ENCODE peak calls at places on chromosome 14, in ten cellular contexts. One of them, this sample, is unnamed.

GRCh38 chr14:48693793-48694192 is 892.4 kb downstream of the RPS29 start:
- DNase-seq in activated CD8-positive, alpha-beta T cell treated with anti-CD3 and anti-CD28 coated beads for 36 hours: no peak
- DNase-seq in cardiac fibroblast: no peak
- DNase-seq in choroid plexus epithelial cell: no peak
- DNase-seq in ovary: no peak
- DNase-seq in fibroblast of pulmonary artery: no peak
- DNase-seq in GM12864: no peak
- DNase-seq in kidney epithelial cell: no peak
- DNase-seq in nephron progenitor cell: no peak
- DNase-seq in HCT116: no peak
- DNase-seq in this sample: no peak

GRCh38 chr14:21528381-21529348 is 2.5 kb upstream of the SALL2 start:
- DNase-seq in activated CD8-positive, alpha-beta T cell treated with anti-CD3 and anti-CD28 coated beads for 36 hours: no peak
- DNase-seq in choroid plexus epithelial cell: peak; percentile 73
- DNase-seq in cardiac fibroblast: peak; percentile 71
- DNase-seq in HCT116: no peak
- DNase-seq in kidney epithelial cell: no peak
- DNase-seq in nephron progenitor cell: no peak
- DNase-seq in fibroblast of pulmonary artery: peak; percentile 64
- DNase-seq in ovary: no peak
- DNase-seq in GM12864: no peak
- DNase-seq in this sample: no peak

GRCh38 chr14:105908481-105908911 is 382.1 kb downstream of the TMEM121 start:
- DNase-seq in HCT116: no peak
- DNase-seq in choroid plexus epithelial cell: no peak
- DNase-seq in GM12864: no peak
- DNase-seq in cardiac fibroblast: no peak
- DNase-seq in ovary: no peak
- DNase-seq in nephron progenitor cell: no peak
- DNase-seq in activated CD8-positive, alpha-beta T cell treated with anti-CD3 and anti-CD28 coated beads for 36 hours: peak; percentile 37
- DNase-seq in fibroblast of pulmonary artery: no peak
- DNase-seq in kidney epithelial cell: no peak
- DNase-seq in this sample: peak; percentile 56

GRCh38 chr14:77043984-77044485 is 15.5 kb upstream of the IRF2BPL start:
- DNase-seq in activated CD8-positive, alpha-beta T cell treated with anti-CD3 and anti-CD28 coated beads for 36 hours: no peak
- DNase-seq in kidney epithelial cell: no peak
- DNase-seq in GM12864: no peak
- DNase-seq in fibroblast of pulmonary artery: no peak
- DNase-seq in ovary: no peak
- DNase-seq in choroid plexus epithelial cell: no peak
- DNase-seq in nephron progenitor cell: no peak
- DNase-seq in cardiac fibroblast: no peak
- DNase-seq in HCT116: no peak
- DNase-seq in this sample: no peak

GRCh38 chr14:59897757-59898383 is 22.1 kb upstream of the LRRC9 start:
- DNase-seq in GM12864: no peak
- DNase-seq in HCT116: peak; percentile 10
- DNase-seq in nephron progenitor cell: peak; percentile 23
- DNase-seq in kidney epithelial cell: no peak
- DNase-seq in cardiac fibroblast: peak; percentile 41
- DNase-seq in fibroblast of pulmonary artery: peak; percentile 61
- DNase-seq in activated CD8-positive, alpha-beta T cell treated with anti-CD3 and anti-CD28 coated beads for 36 hours: peak; percentile 26
- DNase-seq in choroid plexus epithelial cell: peak; percentile 69
- DNase-seq in ovary: no peak
- DNase-seq in this sample: no peak

GRCh38 chr14:103185051-103186027 is 62.1 kb downstream of the TNFAIP2 start:
- DNase-seq in HCT116: peak; percentile 40
- DNase-seq in activated CD8-positive, alpha-beta T cell treated with anti-CD3 and anti-CD28 coated beads for 36 hours: no peak
- DNase-seq in fibroblast of pulmonary artery: peak; percentile 57
- DNase-seq in ovary: no peak
- DNase-seq in cardiac fibroblast: peak; percentile 50
- DNase-seq in choroid plexus epithelial cell: peak; percentile 49
- DNase-seq in kidney epithelial cell: no peak
- DNase-seq in GM12864: peak; percentile 5
- DNase-seq in nephron progenitor cell: no peak
- DNase-seq in this sample: peak; percentile 66

GRCh38 chr14:38016497-38016896 is 191.2 kb upstream of the SSTR1 start:
- DNase-seq in activated CD8-positive, alpha-beta T cell treated with anti-CD3 and anti-CD28 coated beads for 36 hours: no peak
- DNase-seq in kidney epithelial cell: no peak
- DNase-seq in nephron progenitor cell: no peak
- DNase-seq in ovary: no peak
- DNase-seq in GM12864: no peak
- DNase-seq in fibroblast of pulmonary artery: no peak
- DNase-seq in choroid plexus epithelial cell: peak; percentile 9
- DNase-seq in HCT116: peak; percentile 2
- DNase-seq in cardiac fibroblast: no peak
- DNase-seq in this sample: no peak

GRCh38 chr14:91282954-91283645 is 38.6 kb upstream of the GPR68 start:
- DNase-seq in activated CD8-positive, alpha-beta T cell treated with anti-CD3 and anti-CD28 coated beads for 36 hours: no peak
- DNase-seq in ovary: no peak
- DNase-seq in kidney epithelial cell: no peak
- DNase-seq in nephron progenitor cell: no peak
- DNase-seq in cardiac fibroblast: no peak
- DNase-seq in HCT116: no peak
- DNase-seq in GM12864: no peak
- DNase-seq in choroid plexus epithelial cell: no peak
- DNase-seq in fibroblast of pulmonary artery: no peak
- DNase-seq in this sample: no peak

GRCh38 chr14:50836515-50836914 is 5.6 kb upstream of the NIN start:
- DNase-seq in cardiac fibroblast: no peak
- DNase-seq in nephron progenitor cell: no peak
- DNase-seq in activated CD8-positive, alpha-beta T cell treated with anti-CD3 and anti-CD28 coated beads for 36 hours: no peak
- DNase-seq in choroid plexus epithelial cell: no peak
- DNase-seq in kidney epithelial cell: no peak
- DNase-seq in GM12864: no peak
- DNase-seq in fibroblast of pulmonary artery: no peak
- DNase-seq in HCT116: no peak
- DNase-seq in ovary: no peak
- DNase-seq in this sample: no peak

GRCh38 chr14:68503186-68503825 is 289.6 kb downstream of the ZFP36L1 start:
- DNase-seq in HCT116: no peak
- DNase-seq in ovary: no peak
- DNase-seq in cardiac fibroblast: no peak
- DNase-seq in choroid plexus epithelial cell: no peak
- DNase-seq in activated CD8-positive, alpha-beta T cell treated with anti-CD3 and anti-CD28 coated beads for 36 hours: no peak
- DNase-seq in fibroblast of pulmonary artery: no peak
- DNase-seq in kidney epithelial cell: no peak
- DNase-seq in GM12864: no peak
- DNase-seq in nephron progenitor cell: no peak
- DNase-seq in this sample: no peak

GRCh38 chr14:74488788-74489397 is 4.2 kb downstream of the NPC2 start:
- DNase-seq in nephron progenitor cell: no peak
- DNase-seq in choroid plexus epithelial cell: peak; percentile 70
- DNase-seq in cardiac fibroblast: peak; percentile 60
- DNase-seq in activated CD8-positive, alpha-beta T cell treated with anti-CD3 and anti-CD28 coated beads for 36 hours: no peak
- DNase-seq in HCT116: peak; percentile 60
- DNase-seq in fibroblast of pulmonary artery: peak; percentile 72
- DNase-seq in kidney epithelial cell: peak; percentile 51
- DNase-seq in ovary: no peak
- DNase-seq in GM12864: no peak
- DNase-seq in this sample: no peak

GRCh38 chr14:90114554-90114953 is 52.8 kb downstream of the KCNK13 start:
- DNase-seq in kidney epithelial cell: no peak
- DNase-seq in GM12864: no peak
- DNase-seq in ovary: no peak
- DNase-seq in choroid plexus epithelial cell: no peak
- DNase-seq in nephron progenitor cell: no peak
- DNase-seq in activated CD8-positive, alpha-beta T cell treated with anti-CD3 and anti-CD28 coated beads for 36 hours: no peak
- DNase-seq in fibroblast of pulmonary artery: no peak
- DNase-seq in cardiac fibroblast: no peak
- DNase-seq in HCT116: no peak
- DNase-seq in this sample: no peak

GRCh38 chr14:90105756-90106155 is 44.0 kb downstream of the KCNK13 start:
- DNase-seq in nephron progenitor cell: no peak
- DNase-seq in ovary: no peak
- DNase-seq in activated CD8-positive, alpha-beta T cell treated with anti-CD3 and anti-CD28 coated beads for 36 hours: no peak
- DNase-seq in GM12864: no peak
- DNase-seq in cardiac fibroblast: peak; percentile 19
- DNase-seq in choroid plexus epithelial cell: peak; percentile 6
- DNase-seq in HCT116: no peak
- DNase-seq in kidney epithelial cell: no peak
- DNase-seq in fibroblast of pulmonary artery: peak; percentile 3
- DNase-seq in this sample: no peak

GRCh38 chr14:90111895-90112534 is 50.2 kb downstream of the KCNK13 start:
- DNase-seq in kidney epithelial cell: peak; percentile 64
- DNase-seq in HCT116: peak; percentile 51
- DNase-seq in choroid plexus epithelial cell: peak; percentile 41
- DNase-seq in fibroblast of pulmonary artery: peak; percentile 17
- DNase-seq in activated CD8-positive, alpha-beta T cell treated with anti-CD3 and anti-CD28 coated beads for 36 hours: no peak
- DNase-seq in ovary: no peak
- DNase-seq in nephron progenitor cell: no peak
- DNase-seq in cardiac fibroblast: no peak
- DNase-seq in GM12864: no peak
- DNase-seq in this sample: no peak

GRCh38 chr14:90107789-90108188 is 46.0 kb downstream of the KCNK13 start:
- DNase-seq in choroid plexus epithelial cell: no peak
- DNase-seq in HCT116: no peak
- DNase-seq in activated CD8-positive, alpha-beta T cell treated with anti-CD3 and anti-CD28 coated beads for 36 hours: no peak
- DNase-seq in ovary: no peak
- DNase-seq in nephron progenitor cell: no peak
- DNase-seq in GM12864: no peak
- DNase-seq in cardiac fibroblast: no peak
- DNase-seq in fibroblast of pulmonary artery: no peak
- DNase-seq in kidney epithelial cell: no peak
- DNase-seq in this sample: no peak

DNA sequence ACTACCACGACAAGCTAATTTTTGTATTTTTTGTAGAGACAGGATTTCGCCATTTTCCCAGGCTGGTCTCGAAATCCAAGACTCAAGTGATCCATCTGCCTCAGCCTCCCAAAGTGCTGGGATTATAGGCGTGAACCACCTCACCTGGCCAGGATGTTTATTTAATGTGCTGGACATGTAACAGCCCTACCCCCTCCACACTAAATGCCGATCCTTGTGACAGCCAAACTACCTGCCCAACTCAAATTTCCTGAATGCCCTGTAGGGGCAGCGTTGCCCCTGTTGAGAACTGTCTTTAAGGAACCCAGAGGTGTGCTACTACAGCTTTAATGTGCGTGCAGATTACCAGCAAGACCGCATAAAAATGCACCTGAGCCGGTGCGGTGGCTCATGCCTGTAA is 48.1 kb downstream of the KCNK13 start:
- DNase-seq in cardiac fibroblast: no peak
- DNase-seq in choroid plexus epithelial cell: no peak
- DNase-seq in GM12864: no peak
- DNase-seq in nephron progenitor cell: no peak
- DNase-seq in kidney epithelial cell: no peak
- DNase-seq in ovary: no peak
- DNase-seq in activated CD8-positive, alpha-beta T cell treated with anti-CD3 and anti-CD28 coated beads for 36 hours: peak; percentile 21
- DNase-seq in HCT116: peak; percentile 38
- DNase-seq in fibroblast of pulmonary artery: no peak
- DNase-seq in this sample: no peak
- TF ChIP-seq CTCF in cardiac fibroblast: peak; percentile 24
- TF ChIP-seq CTCF in choroid plexus epithelial cell: peak; percentile 44
- TF ChIP-seq CTCF in GM12864: peak; percentile 33
- TF ChIP-seq CTCF in nephron progenitor cell: no peak
- TF ChIP-seq CTCF in kidney epithelial cell: peak; percentile 11
- TF ChIP-seq CTCF in ovary: no peak
- TF ChIP-seq CTCF in activated CD8-positive, alpha-beta T cell treated with anti-CD3 and anti-CD28 coated beads for 36 hours: no peak
- TF ChIP-seq CTCF in HCT116: peak; percentile 61
- TF ChIP-seq CTCF in fibroblast of pulmonary artery: peak; percentile 26
- TF ChIP-seq CTCF in this sample: no peak

DNA sequence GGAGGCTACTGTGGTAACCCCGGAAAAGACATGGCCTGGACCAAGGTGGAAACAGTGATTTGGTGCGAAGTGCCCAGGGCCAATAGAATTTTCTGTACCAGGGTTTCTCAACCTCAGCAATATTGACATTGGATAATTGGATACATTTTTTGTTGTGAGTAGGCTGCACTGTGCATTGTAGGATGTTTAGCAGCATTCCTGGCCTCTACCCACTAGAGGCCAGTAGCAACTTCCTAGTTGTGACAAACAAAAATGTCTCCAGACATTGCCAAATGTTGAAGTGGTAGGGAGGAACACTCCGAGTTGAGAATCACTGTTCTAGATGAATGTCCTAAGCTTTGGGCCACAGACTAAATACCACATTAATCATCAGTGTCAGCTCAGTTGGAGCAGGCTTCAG is 6.2 kb upstream of the CGRRF1 start:
- DNase-seq in choroid plexus epithelial cell: peak; percentile 72
- DNase-seq in ovary: no peak
- DNase-seq in cardiac fibroblast: peak; percentile 71
- DNase-seq in fibroblast of pulmonary artery: peak; percentile 69
- DNase-seq in HCT116: peak; percentile 45
- DNase-seq in kidney epithelial cell: no peak
- DNase-seq in activated CD8-positive, alpha-beta T cell treated with anti-CD3 and anti-CD28 coated beads for 36 hours: no peak
- DNase-seq in GM12864: no peak
- DNase-seq in nephron progenitor cell: no peak
- DNase-seq in this sample: no peak
- TF ChIP-seq CTCF in choroid plexus epithelial cell: peak; percentile 66
- TF ChIP-seq CTCF in ovary: no peak
- TF ChIP-seq CTCF in cardiac fibroblast: peak; percentile 46
- TF ChIP-seq CTCF in fibroblast of pulmonary artery: peak; percentile 63
- TF ChIP-seq CTCF in HCT116: peak; percentile 65
- TF ChIP-seq CTCF in kidney epithelial cell: peak; percentile 33
- TF ChIP-seq CTCF in activated CD8-positive, alpha-beta T cell treated with anti-CD3 and anti-CD28 coated beads for 36 hours: no peak
- TF ChIP-seq CTCF in GM12864: peak; percentile 49
- TF ChIP-seq CTCF in nephron progenitor cell: peak; percentile 22
- TF ChIP-seq CTCF in this sample: peak; percentile 2

GRCh38 chr14:75793806-75794205 is 132.8 kb downstream of the TTLL5 start:
- DNase-seq in choroid plexus epithelial cell: peak; percentile 58
- DNase-seq in nephron progenitor cell: no peak
- DNase-seq in GM12864: no peak
- DNase-seq in fibroblast of pulmonary artery: peak; percentile 46
- DNase-seq in kidney epithelial cell: no peak
- DNase-seq in HCT116: no peak
- DNase-seq in activated CD8-positive, alpha-beta T cell treated with anti-CD3 and anti-CD28 coated beads for 36 hours: no peak
- DNase-seq in cardiac fibroblast: peak; percentile 68
- DNase-seq in ovary: no peak
- DNase-seq in this sample: no peak
- TF ChIP-seq CTCF in choroid plexus epithelial cell: peak; percentile 32
- TF ChIP-seq CTCF in nephron progenitor cell: no peak
- TF ChIP-seq CTCF in GM12864: no peak
- TF ChIP-seq CTCF in fibroblast of pulmonary artery: peak; percentile 20
- TF ChIP-seq CTCF in kidney epithelial cell: no peak
- TF ChIP-seq CTCF in HCT116: peak; percentile 32
- TF ChIP-seq CTCF in activated CD8-positive, alpha-beta T cell treated with anti-CD3 and anti-CD28 coated beads for 36 hours: no peak
- TF ChIP-seq CTCF in cardiac fibroblast: peak; percentile 22
- TF ChIP-seq CTCF in ovary: no peak
- TF ChIP-seq CTCF in this sample: no peak

DNA sequence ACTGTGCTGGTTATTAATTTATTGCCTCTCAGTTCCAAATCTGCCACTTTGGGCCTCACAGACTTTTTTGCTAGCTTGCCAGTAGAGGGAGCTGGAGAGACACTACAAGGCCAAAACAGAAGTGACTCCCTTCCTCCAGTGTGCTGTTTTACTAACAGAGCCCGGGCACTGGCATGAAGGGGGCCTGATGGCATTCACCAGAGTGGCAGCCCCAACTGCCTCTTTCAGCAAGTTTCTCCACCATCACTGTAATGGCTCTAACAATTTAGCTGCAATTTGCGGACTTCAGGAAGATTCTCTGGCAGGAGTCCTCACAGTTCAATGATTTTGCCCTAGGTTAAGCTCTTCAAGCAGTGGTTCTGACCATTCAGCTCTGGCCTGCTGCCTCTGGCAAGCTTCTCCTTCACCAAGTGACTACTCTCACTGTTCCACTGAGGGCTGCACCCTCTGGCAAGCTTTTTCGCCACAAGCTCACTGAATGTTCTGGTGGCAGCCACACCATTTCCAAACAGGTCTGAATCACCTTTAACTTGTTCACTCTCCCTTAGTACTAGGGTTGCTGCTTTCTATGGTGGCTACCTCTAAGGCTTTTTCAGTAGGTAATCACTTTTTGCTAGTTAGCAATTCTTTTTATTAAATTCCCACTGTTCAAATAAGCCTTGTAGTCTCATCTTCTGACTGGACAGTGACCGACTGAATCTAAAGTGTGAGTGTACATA is 104.9 kb downstream of the ZC3H14 start:
- DNase-seq in fibroblast of pulmonary artery: peak; percentile 84
- DNase-seq in kidney epithelial cell: peak; percentile 39
- DNase-seq in GM12864: peak; percentile 75
- DNase-seq in ovary: peak; percentile 49
- DNase-seq in activated CD8-positive, alpha-beta T cell treated with anti-CD3 and anti-CD28 coated beads for 36 hours: peak; percentile 52
- DNase-seq in nephron progenitor cell: peak; percentile 52
- DNase-seq in choroid plexus epithelial cell: peak; percentile 90
- DNase-seq in cardiac fibroblast: peak; percentile 85
- DNase-seq in HCT116: peak; percentile 68
- DNase-seq in this sample: peak; percentile 73
- TF ChIP-seq CTCF in fibroblast of pulmonary artery: peak; percentile 96
- TF ChIP-seq CTCF in kidney epithelial cell: peak; percentile 85
- TF ChIP-seq CTCF in GM12864: peak; percentile 94
- TF ChIP-seq CTCF in ovary: peak; percentile 70
- TF ChIP-seq CTCF in activated CD8-positive, alpha-beta T cell treated with anti-CD3 and anti-CD28 coated beads for 36 hours: peak; percentile 87
- TF ChIP-seq CTCF in nephron progenitor cell: peak; percentile 88
- TF ChIP-seq CTCF in choroid plexus epithelial cell: peak; percentile 96
- TF ChIP-seq CTCF in cardiac fibroblast: peak; percentile 89
- TF ChIP-seq CTCF in HCT116: peak; percentile 90
- TF ChIP-seq CTCF in this sample: peak; percentile 81

This sample was measured in GM20000.